ENCODE peak calls at places on chromosome 1, in four cellular contexts. E is K562, O is HepG2, C is WTC11. P is an unnamed sample.

GRCh38 chr1:179083031-179083345 is 1.1 kb downstream of the TOR3A start:
- DNase-seq in C (no peak), O (no peak), E (no peak), P (no peak)

GRCh38 chr1:181079382-181079781 is 9.1 kb upstream of the IER5 start:
- DNase-seq in O (no peak), C (no peak), E (no peak), P (no peak)

GRCh38 chr1:210448293-210448892 is 119.7 kb downstream of the HHAT start:
- DNase-seq in E (peak; percentile 44), O (peak; percentile 14), C (no peak), P (no peak)

GRCh38 chr1:81619156-81619555 is 181.6 kb upstream of the ADGRL2 start:
- DNase-seq in O (no peak), C (no peak), E (no peak), P (no peak)

GRCh38 chr1:230169454-230170152 is 102.6 kb downstream of the GALNT2 start:
- DNase-seq in C (no peak), O (no peak), E (no peak), P (peak; percentile 55)

GRCh38 chr1:160781914-160782689 is 13.9 kb upstream of the LY9 start:
- DNase-seq in E (no peak), C (no peak), O (no peak), P (peak; percentile 88)

GRCh38 chr1:158203693-158204457 is 23.2 kb downstream of the CD1D start:
- DNase-seq in O (peak; percentile 49), C (no peak), E (peak; percentile 71), P (peak; percentile 8)

GRCh38 chr1:214637722-214638473 is 34.9 kb downstream of the CENPF start:
- DNase-seq in C (no peak), E (peak; percentile 50), O (peak; percentile 15), P (no peak)

GRCh38 chr1:50604580-50604979 is 181.3 kb upstream of the DMRTA2 start:
- DNase-seq in C (no peak), O (no peak), E (no peak), P (no peak)

GRCh38 chr1:216462061-216462775 is 39.0 kb upstream of the USH2A start:
- DNase-seq in E (no peak), C (no peak), O (no peak), P (no peak)

GRCh38 chr1:21340230-21340564 is 49.9 kb upstream of the ECE1 start:
- DNase-seq in C (no peak), E (no peak), O (no peak), P (no peak)

GRCh38 chr1:21339402-21340229 is 49.4 kb upstream of the ECE1 start:
- DNase-seq in C (no peak), O (no peak), E (no peak), P (no peak)

GRCh38 chr1:21342961-21343838 is 52.9 kb upstream of the ECE1 start:
- DNase-seq in O (no peak), E (no peak), C (no peak), P (no peak)

GRCh38 chr1:21341517-21342078 is 51.3 kb upstream of the ECE1 start:
- DNase-seq in C (no peak), E (no peak), O (no peak), P (no peak)

DNA sequence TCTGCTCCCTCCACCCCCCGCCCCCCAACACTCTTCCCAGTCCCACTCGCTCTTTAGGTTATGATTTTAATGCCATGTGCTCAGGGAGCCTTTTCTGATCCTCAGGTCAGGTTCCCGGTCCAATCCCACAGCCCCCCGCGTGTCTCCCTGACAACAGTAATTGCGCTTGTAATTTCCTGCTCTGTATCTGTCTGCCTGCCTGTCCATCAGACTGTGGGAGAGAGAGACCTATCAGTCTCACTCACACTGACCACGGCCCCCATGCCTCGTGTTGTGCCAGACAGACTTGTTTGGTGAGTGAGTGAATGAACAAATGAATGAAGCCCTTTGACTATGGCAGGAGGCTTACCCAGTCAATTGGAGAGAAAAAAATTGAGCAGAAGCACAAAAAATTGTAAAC is 50.8 kb upstream of the ECE1 start:
- DNase-seq in C (no peak), E (no peak), O (no peak), P (no peak)
- TF ChIP-seq TCF7 in C (no peak), E (no peak), O (no peak), P (no peak)

GRCh38 chr1:184219414-184219813 is 167.4 kb upstream of the C1orf21 start:
- DNase-seq in C (no peak), E (no peak), O (no peak), P (no peak)

GRCh38 chr1:184221087-184221486 is 165.7 kb upstream of the C1orf21 start:
- DNase-seq in E (no peak), O (no peak), C (no peak), P (no peak)

GRCh38 chr1:184223216-184223615 is 163.6 kb upstream of the C1orf21 start:
- DNase-seq in C (peak; percentile 75), E (peak; percentile 8), O (no peak), P (no peak)

GRCh38 chr1:184225501-184226487 is 161.0 kb upstream of the C1orf21 start:
- DNase-seq in C (no peak), E (no peak), O (no peak), P (no peak)

DNA sequence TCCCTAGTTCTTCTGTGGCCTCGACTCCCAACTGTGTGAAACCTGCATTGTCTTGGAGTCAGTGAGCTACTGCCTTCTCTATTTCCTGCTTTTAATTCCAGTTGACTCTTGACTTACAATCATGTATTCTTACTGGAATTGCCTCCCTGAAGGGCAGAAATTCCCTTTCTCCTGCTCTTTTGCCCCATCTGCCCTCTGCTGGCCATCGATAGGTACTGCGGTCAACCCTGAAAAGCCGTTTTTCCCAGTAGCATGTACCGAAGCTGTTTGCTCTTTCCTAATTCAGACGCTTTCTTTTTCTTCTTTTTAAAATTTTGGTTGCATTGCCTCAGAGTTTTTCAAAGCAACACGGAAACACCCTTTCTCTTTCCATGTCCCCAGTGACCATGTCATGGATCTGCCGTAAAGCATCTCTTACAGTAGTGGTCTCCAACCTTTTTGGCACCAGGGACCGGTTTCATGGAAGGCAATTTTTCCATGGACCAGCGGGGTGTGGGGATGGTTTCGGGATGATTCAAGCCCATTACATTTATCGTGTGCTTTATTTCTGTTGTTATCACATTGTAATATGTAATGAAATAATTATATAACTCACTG is 164.2 kb upstream of the C1orf21 start:
- DNase-seq in C (peak; percentile 71), O (peak; percentile 25), E (peak; percentile 64), P (peak; percentile 11)
- TF ChIP-seq ATF3 in C (no peak), O (no peak), E (no peak), P (no peak)

GRCh38 chr1:7298749-7299151 is 472.3 kb upstream of the VAMP3 start:
- DNase-seq in O (no peak), C (no peak), E (no peak), P (no peak)

GRCh38 chr1:7301346-7301993 is 469.6 kb upstream of the VAMP3 start:
- DNase-seq in C (no peak), E (no peak), O (no peak), P (no peak)

GRCh38 chr1:7300893-7301292 is 470.2 kb upstream of the VAMP3 start:
- DNase-seq in E (no peak), C (no peak), O (peak; percentile 58), P (no peak)

GRCh38 chr1:7299329-7299799 is 471.7 kb upstream of the VAMP3 start:
- DNase-seq in C (no peak), E (no peak), O (no peak), P (no peak)

GRCh38 chr1:7299994-7300393 is 471.1 kb upstream of the VAMP3 start:
- DNase-seq in C (no peak), O (no peak), E (no peak), P (no peak)
- TF ChIP-seq TCF7 in C (no peak), O (no peak), E (no peak), P (no peak)

DNA sequence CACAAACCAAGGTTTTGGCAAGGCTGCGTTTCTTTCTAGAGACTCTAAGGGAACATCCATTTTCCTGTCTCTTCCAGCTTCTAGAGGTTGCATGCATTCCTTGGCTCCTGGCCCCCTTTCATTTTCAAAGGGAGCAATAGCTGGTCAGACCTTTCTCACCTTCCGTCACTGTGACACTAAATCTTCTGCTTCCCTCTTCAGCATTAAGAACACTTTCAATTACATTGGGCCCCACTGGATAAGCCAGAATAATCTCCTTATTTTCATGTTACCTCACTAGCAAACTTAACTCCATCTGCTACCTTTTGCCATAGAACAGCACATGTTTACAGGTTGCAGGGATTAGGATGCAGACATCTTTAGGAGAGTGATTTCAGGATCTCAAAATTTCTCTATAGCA is 221.6 kb upstream of the SGIP1 start:
- DNase-seq in E (no peak), O (no peak), C (no peak), P (no peak)
- TF ChIP-seq ATF3 in E (no peak), O (no peak), C (no peak), P (no peak)

GRCh38 chr1:39683591-39684312 is 7.5 kb downstream of the HPCAL4 start:
- DNase-seq in E (no peak), O (no peak), C (peak; percentile 50), P (no peak)
- TF ChIP-seq TCF7 in E (no peak), O (no peak), C (no peak), P (no peak)

GRCh38 chr1:165222580-165222979 is 133.9 kb downstream of the LMX1A start:
- DNase-seq in C (no peak), O (no peak), E (no peak), P (no peak)
- TF ChIP-seq ATF3 in C (no peak), O (no peak), E (no peak), P (no peak)

DNA sequence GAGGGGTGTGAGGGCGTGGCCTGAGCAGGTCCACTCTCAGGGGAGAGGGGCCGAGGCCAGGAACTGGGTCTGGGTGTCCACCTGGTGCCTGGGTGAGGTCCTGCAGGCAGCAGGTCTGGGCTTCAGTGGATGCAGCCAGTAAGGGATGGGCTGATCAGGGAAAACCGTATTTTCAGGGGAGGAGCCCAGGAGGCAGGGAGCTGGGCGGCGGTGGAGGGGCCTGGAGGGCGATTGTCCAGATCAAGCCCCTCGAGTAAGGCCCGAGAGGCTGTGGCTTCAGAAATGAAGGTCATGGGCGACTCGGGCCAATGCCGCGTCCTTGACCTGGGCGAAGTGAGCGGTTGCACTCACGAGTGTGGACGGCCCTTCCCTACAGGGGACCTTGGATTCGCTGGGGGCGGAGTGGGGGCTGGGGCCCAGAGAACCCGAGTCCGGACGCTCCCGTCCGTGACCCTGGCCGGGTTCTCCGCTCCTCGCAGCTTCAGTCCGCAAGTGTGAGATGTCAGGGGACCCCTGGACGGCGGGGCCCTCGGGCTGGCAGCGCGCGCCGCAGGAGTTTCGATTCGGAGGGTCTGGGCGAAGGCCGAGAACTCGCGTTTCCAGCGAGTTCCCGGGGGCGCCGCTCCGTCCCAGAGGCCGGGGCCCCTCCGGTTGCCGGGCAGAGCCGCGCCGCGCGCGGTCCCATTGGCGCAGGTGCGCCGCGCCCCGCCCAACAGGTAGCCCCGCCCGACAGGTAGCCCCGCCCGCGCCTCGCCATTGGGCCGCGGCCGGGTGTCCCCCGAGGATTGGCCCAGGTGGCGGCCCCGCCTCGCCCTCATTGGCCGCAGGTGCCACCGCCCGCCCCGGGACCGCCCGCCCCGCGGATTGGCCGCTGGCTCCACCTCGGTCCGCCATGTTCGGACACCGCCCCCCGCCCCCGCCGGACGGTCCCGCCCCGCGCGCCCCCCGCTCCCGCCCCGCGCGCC is at the start of gene PRKCZ:
- DNase-seq in E (peak; percentile 45), C (peak; percentile 98), O (peak; percentile 87), P (peak; percentile 28)
- TF ChIP-seq TCF7 in E (no peak), C (no peak), O (no peak), P (no peak)

DNA sequence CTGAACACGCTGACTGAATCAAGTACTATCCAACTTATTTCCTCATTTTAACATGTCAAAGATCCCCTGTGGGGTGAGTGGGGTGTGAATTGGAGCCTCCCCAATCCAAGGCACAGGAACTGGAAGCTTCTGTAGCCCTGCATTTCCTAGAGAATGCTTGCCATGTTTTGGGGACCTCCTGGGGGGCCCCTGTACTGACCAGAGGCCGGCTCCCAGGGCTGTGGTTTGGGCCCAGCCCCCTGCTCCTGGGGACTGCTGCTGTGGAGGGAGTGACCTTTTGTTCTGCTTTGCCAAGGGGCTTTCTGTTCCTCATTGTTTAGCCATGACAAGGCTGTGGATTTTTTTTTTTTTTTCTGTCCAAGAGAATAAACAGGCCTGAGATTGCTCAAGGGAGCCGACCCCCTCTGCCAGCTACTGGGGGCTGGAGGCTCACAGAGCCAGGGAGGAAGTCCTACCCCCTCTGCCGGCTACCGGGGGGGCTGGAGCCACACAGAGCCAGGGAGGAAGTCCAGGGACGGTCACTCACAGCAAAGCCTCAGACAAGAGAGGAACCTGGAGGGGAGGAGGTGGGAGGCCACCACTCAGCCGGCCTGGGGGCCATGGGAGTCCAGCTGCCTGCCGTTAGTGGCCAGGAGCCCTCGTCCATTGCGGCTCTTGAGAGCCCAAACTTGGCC is 17.4 kb downstream of the TNFRSF1B start:
- DNase-seq in O (peak; percentile 29), E (peak; percentile 34), C (no peak), P (no peak)
- TF ChIP-seq ATF3 in O (no peak), E (no peak), C (no peak), P (no peak)

P was measured in GM12878.